ENCODE peak calls at places on chromosome 9, in six cellular contexts. B is naive thymus-derived CD8-positive, alpha-beta T cell; Q is WERI-Rb-1; P is NCI-H1417 treated with DMSO at 0.1 percent for 48 hours; I is stimulated activated CD4-positive, alpha-beta T cell treated with anti-CD3 and anti-CD28 coated beads, Interleukin-2, amount 100 ng/mL, for 48 hours; T is CD8-positive, alpha-beta memory T cell. M is an unnamed sample.

GRCh38 chr9:20568406-20568805 is 53.9 kb downstream of the MLLT3 start:
- DNase-seq in B (no peak), I (no peak), T (no peak), Q (no peak), P (no peak), M (no peak)

GRCh38 chr9:133955821-133956411 is 36.2 kb downstream of the VAV2 start:
- DNase-seq in B (no peak), I (no peak), P (no peak), Q (peak), T (no peak), M (peak)

GRCh38 chr9:89991204-89991790 is 386.5 kb downstream of the GADD45G start:
- DNase-seq in B (no peak), T (no peak), P (no peak), I (no peak), Q (no peak), M (no peak)

GRCh38 chr9:112041536-112042243 is 133.4 kb downstream of the SUSD1 start:
- DNase-seq in B (no peak), T (no peak), Q (no peak), P (no peak), I (no peak), M (no peak)

GRCh38 chr9:80964374-80964773 is 725.0 kb downstream of the TLE1 start:
- DNase-seq in Q (no peak), P (peak), B (no peak), T (no peak), I (no peak), M (peak)

GRCh38 chr9:133160742-133161541 is 2.8 kb downstream of the GBGT1 start:
- DNase-seq in P (no peak), T (peak), Q (peak), B (no peak), I (peak), M (peak)

GRCh38 chr9:14310247-14310646 is 3.7 kb downstream of the NFIB start:
- DNase-seq in T (no peak), B (no peak), P (no peak), I (no peak), Q (no peak), M (peak)

GRCh38 chr9:38328765-38329164 is 63.7 kb upstream of the ALDH1B1 start:
- DNase-seq in Q (no peak), B (no peak), T (no peak), I (no peak), P (no peak), M (no peak)

GRCh38 chr9:2469681-2470141 is 151.9 kb upstream of the VLDLR start:
- DNase-seq in T (no peak), I (no peak), Q (peak), B (no peak), P (no peak), M (peak)

GRCh38 chr9:88322906-88323566 is 65.2 kb upstream of the SPIN1 start:
- DNase-seq in Q (no peak), T (peak), I (no peak), B (peak), P (no peak), M (no peak)

GRCh38 chr9:15735083-15735974 is 182.5 kb downstream of the CCDC171 start:
- DNase-seq in P (no peak), B (no peak), T (no peak), I (no peak), Q (no peak), M (no peak)

GRCh38 chr9:137028013-137028280 is at the start of gene ABCA2:
- DNase-seq in I (no peak), B (no peak), P (no peak), Q (no peak), T (no peak), M (no peak)

GRCh38 chr9:750264-750967 is 91.1 kb upstream of the DMRT1 start:
- DNase-seq in T (no peak), B (no peak), Q (peak), P (no peak), I (no peak), M (peak)

GRCh38 chr9:87594218-87594617 is 96.6 kb downstream of the DAPK1 start:
- DNase-seq in B (no peak), T (no peak), P (no peak), Q (no peak), I (no peak), M (no peak)

GRCh38 chr9:36288057-36288456 is 29.8 kb upstream of the GNE start:
- DNase-seq in T (no peak), Q (no peak), B (no peak), I (no peak), P (no peak), M (no peak)

M was measured in NCI-H82.